ENCODE peak calls at places on chromosomes 2 and 18, in ten cellular contexts. N is MM.1S; W is pancreas; V is mammary epithelial cell; I is GM12865; H is CD4-positive, alpha-beta T cell; U is endothelial cell of umbilical vein; M is sigmoid colon; X is WERI-Rb-1; Y is cardiac muscle cell. Z is an unnamed sample.
A peak's percentile ranks its signal among the peaks of the same experiment; 100 is the strongest.

GRCh38 chr2:33617989-33618388 is 18.9 kb upstream of the FAM98A start:
- DNase-seq in H (no peak), M (no peak), V (no peak), I (no peak), X (no peak), U (no peak), W (no peak), N (no peak), Y (no peak), Z (no peak)

GRCh38 chr18:27778441-27778840 is 398.5 kb downstream of the CDH2 start:
- DNase-seq in X (no peak), Y (peak; percentile 45), M (no peak), U (peak; percentile 32), W (no peak), N (no peak), H (no peak), I (no peak), V (peak; percentile 4), Z (no peak)

GRCh38 chr18:62925031-62925688 is 209.8 kb downstream of the PHLPP1 start:
- DNase-seq in M (no peak), N (no peak), H (no peak), U (no peak), W (no peak), X (no peak), I (no peak), Y (no peak), V (peak; percentile 53), Z (no peak)

GRCh38 chr2:109260886-109261700 is 132.1 kb downstream of the SH3RF3 start:
- DNase-seq in X (peak; percentile 74), N (peak; percentile 28), V (peak; percentile 6), W (no peak), H (no peak), I (peak; percentile 35), M (peak; percentile 19), U (no peak), Y (peak; percentile 20), Z (no peak)

GRCh38 chr2:64234785-64235184 is 90.6 kb upstream of the PELI1 start:
- DNase-seq in M (no peak), U (peak; percentile 70), W (no peak), V (no peak), H (no peak), N (no peak), X (no peak), Y (no peak), I (no peak), Z (no peak)

GRCh38 chr2:169781249-169782013 is 17.2 kb upstream of the SSB start:
- DNase-seq in Y (no peak), N (no peak), V (no peak), X (no peak), H (no peak), U (no peak), W (no peak), M (no peak), I (no peak), Z (no peak)

GRCh38 chr2:14516844-14517243 is 115.7 kb upstream of the LRATD1 start:
- DNase-seq in N (no peak), U (no peak), X (no peak), H (no peak), I (peak; percentile 30), M (no peak), V (peak; percentile 89), W (no peak), Y (no peak), Z (no peak)

GRCh38 chr2:134431837-134432437 is 178.1 kb downstream of the MGAT5 start:
- DNase-seq in V (peak; percentile 38), U (peak; percentile 55), N (no peak), H (no peak), X (no peak), I (no peak), W (no peak), Y (no peak), M (no peak), Z (no peak)

GRCh38 chr2:54471221-54471711 is 15.1 kb downstream of the SPTBN1 start:
- DNase-seq in U (peak; percentile 65), H (no peak), W (no peak), X (no peak), V (peak; percentile 28), I (peak; percentile 35), M (no peak), N (no peak), Y (peak; percentile 92), Z (no peak)

GRCh38 chr2:83196225-83196624 is 1262.9 kb downstream of the SUCLG1 start:
- DNase-seq in U (peak; percentile 62), I (no peak), Y (peak; percentile 46), X (no peak), N (peak; percentile 58), H (no peak), W (no peak), V (peak; percentile 33), M (no peak), Z (no peak)

GRCh38 chr2:99571609-99572344 is 82.0 kb upstream of the REV1 start:
- DNase-seq in V (no peak), N (no peak), U (no peak), I (no peak), H (no peak), M (no peak), X (no peak), W (no peak), Y (no peak), Z (no peak)

GRCh38 chr2:73827018-73827417 is 1.7 kb upstream of the STAMBP start:
- DNase-seq in X (no peak), N (peak; percentile 44), I (peak; percentile 49), V (peak; percentile 35), U (peak; percentile 30), W (no peak), Y (peak; percentile 20), M (no peak), H (no peak), Z (peak; percentile 30)
- TF ChIP-seq CTCF in X (peak; percentile 42), N (peak; percentile 41), I (peak; percentile 40), V (peak; percentile 55), U (peak; percentile 10), W (no peak), Y (peak; percentile 55), M (peak; percentile 16), H (peak; percentile 14), Z (peak; percentile 48)

GRCh38 chr18:47718646-47719045 is 211.8 kb downstream of the SMAD2 start:
- DNase-seq in U (no peak), H (no peak), N (no peak), M (peak; percentile 35), Y (no peak), I (no peak), V (no peak), W (no peak), X (no peak), Z (no peak)

GRCh38 chr18:47716632-47717185 is 213.8 kb downstream of the SMAD2 start:
- DNase-seq in Y (no peak), W (no peak), H (no peak), N (no peak), I (no peak), X (no peak), U (no peak), M (peak; percentile 12), V (no peak), Z (no peak)

GRCh38 chr18:47720741-47721140 is 209.7 kb downstream of the SMAD2 start:
- DNase-seq in W (no peak), X (no peak), I (no peak), V (no peak), U (no peak), Y (no peak), H (no peak), N (no peak), M (peak; percentile 25), Z (no peak)

GRCh38 chr18:47717257-47717656 is 213.2 kb downstream of the SMAD2 start:
- DNase-seq in X (no peak), U (no peak), V (no peak), M (peak; percentile 5), I (no peak), H (no peak), N (no peak), W (no peak), Y (no peak), Z (no peak)

DNA sequence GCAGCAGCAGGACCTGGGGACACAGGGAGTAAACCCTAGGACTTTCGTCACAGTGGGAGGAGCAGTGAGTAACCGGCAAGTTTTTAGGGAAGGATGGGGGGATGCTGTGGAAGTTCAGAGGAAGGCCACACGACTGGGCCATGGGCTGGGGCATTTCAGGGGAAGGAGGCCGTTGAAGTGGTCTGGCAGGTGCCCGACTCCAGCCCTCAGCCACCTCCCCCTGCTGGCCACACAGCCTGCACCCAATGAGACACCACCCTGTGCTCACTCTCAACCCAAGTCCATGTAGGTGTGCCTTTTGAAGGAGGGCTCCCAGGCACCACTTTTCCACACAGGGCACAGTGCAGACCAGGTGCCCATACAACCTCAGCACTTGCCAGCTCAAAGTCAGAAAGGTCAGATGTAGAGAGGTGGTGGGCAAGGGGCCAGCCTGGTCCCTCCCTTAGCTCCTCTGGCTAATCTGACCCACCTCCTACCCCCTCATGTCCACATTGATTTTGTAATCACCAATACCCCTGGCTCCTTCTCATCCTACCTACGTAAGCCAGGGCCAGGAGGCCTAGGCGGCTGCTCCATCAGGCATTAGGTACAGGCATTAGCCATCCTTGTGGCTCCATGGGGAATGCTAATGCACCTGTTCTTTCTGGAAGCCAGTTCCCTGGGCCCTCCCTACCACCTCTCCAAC is 211.2 kb downstream of the SMAD2 start:
- DNase-seq in N (no peak), Y (no peak), M (peak; percentile 40), U (no peak), W (no peak), H (no peak), I (no peak), X (no peak), V (no peak), Z (no peak)
- TF ChIP-seq CTCF in N (no peak), Y (no peak), M (no peak), U (no peak), W (no peak), H (no peak), I (no peak), X (peak; percentile 34), V (no peak), Z (no peak)

GRCh38 chr2:49255325-49256023 is 101.2 kb upstream of the FSHR start:
- DNase-seq in I (no peak), W (no peak), V (no peak), U (peak; percentile 6), M (no peak), H (no peak), Y (peak; percentile 8), N (no peak), X (no peak), Z (no peak)
- TF ChIP-seq CTCF in I (no peak), W (no peak), V (no peak), U (no peak), M (no peak), H (no peak), Y (peak; percentile 40), N (no peak), X (no peak), Z (no peak)

DNA sequence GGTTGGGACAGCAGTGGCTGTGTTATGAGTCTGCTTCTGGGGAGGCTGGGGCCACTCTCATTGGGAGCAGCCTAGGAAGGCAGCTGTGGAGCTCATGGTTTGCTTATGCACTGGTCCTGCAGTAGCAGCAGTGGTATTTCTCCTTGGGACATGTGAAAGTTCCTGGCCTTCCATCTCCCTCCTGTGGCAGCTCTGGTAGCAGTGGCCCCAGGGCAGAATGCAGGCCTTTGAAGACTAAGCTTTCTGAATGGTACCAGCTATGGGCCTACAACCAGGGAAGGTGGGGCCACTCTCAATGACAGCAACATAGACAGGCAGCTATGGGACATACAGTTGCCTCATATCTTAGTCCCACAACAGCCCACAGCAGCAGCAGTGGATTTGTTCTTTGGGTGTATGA is 117.3 kb upstream of the VWC2L start:
- DNase-seq in I (no peak), H (no peak), X (no peak), V (no peak), N (no peak), U (no peak), Y (no peak), W (no peak), M (no peak), Z (no peak)
- TF ChIP-seq CTCF in I (no peak), H (no peak), X (no peak), V (no peak), N (no peak), U (no peak), Y (no peak), W (no peak), M (no peak), Z (no peak)

Z was measured in activated CD8-positive, alpha-beta T cell treated with anti-CD3 and anti-CD28 coated beads for 36 hours.